ENCODE peak calls at places on chromosome 12, in nine cellular contexts. G is neural progenitor cell; M is ecto neural progenitor cell; T is prostate gland; J is left ventricle myocardium inferior; Q is B cell; P is CD4-positive, CD25-positive, alpha-beta regulatory T cell; W is foreskin keratinocyte; S is HFF-Myc. B is an unnamed sample.

GRCh38 chr12:953776-954175 is 4.3 kb upstream of the RAD52 start:
- DNase-seq in G (no peak), M (no peak), T (no peak), J (no peak), Q (no peak), P (peak), W (peak), S (no peak), B (no peak)

GRCh38 chr12:123237646-123238329 is 4.6 kb downstream of the MTRFR start:
- DNase-seq in G (peak), M (no peak), T (peak), J (peak), Q (peak), P (peak), W (peak), S (no peak), B (peak)

GRCh38 chr12:12534134-12534866 is 28.4 kb downstream of the DUSP16 start:
- DNase-seq in G (peak), M (no peak), T (no peak), J (no peak), Q (no peak), P (no peak), W (no peak), S (no peak), B (no peak)

GRCh38 chr12:68483592-68484373 is 126.9 kb upstream of the RAP1B start:
- DNase-seq in G (no peak), M (no peak), T (no peak), J (no peak), Q (no peak), P (peak), W (peak), S (no peak), B (no peak)

GRCh38 chr12:58309806-58310205 is 368.4 kb downstream of the ATP23 start:
- DNase-seq in G (no peak), M (no peak), T (no peak), J (no peak), Q (no peak), P (no peak), W (peak), S (no peak), B (no peak)

GRCh38 chr12:22480016-22480415 is 64.3 kb downstream of the C2CD5 start:
- DNase-seq in G (no peak), M (no peak), T (no peak), J (no peak), Q (no peak), P (no peak), W (no peak), S (no peak), B (no peak)

GRCh38 chr12:95212576-95212975 is 4.7 kb downstream of the FGD6 start:
- DNase-seq in G (no peak), M (no peak), T (no peak), J (no peak), Q (no peak), P (no peak), W (peak), S (no peak), B (no peak)

GRCh38 chr12:85836716-85837100 is 499 bp upstream of the RASSF9 start:
- DNase-seq in G (no peak), M (no peak), T (no peak), J (no peak), Q (no peak), P (no peak), W (no peak), S (no peak), B (no peak)

GRCh38 chr12:132129007-132129406 is 15.1 kb downstream of the DDX51 start:
- DNase-seq in G (no peak), M (no peak), T (no peak), J (no peak), Q (no peak), P (no peak), W (no peak), S (no peak), B (no peak)

GRCh38 chr12:52234226-52234810 is 1.3 kb downstream of the KRT7 start:
- DNase-seq in G (no peak), M (no peak), T (no peak), J (no peak), Q (no peak), P (no peak), W (no peak), S (no peak), B (no peak)

GRCh38 chr12:89859513-89860220 is 151.0 kb upstream of the ATP2B1 start:
- DNase-seq in G (no peak), M (no peak), T (no peak), J (no peak), Q (no peak), P (no peak), W (no peak), S (no peak), B (no peak)

GRCh38 chr12:84624601-84625000 is 288.0 kb downstream of the SLC6A15 start:
- DNase-seq in G (no peak), M (no peak), T (no peak), J (no peak), Q (no peak), P (no peak), W (no peak), S (no peak), B (no peak)

GRCh38 chr12:4273651-4274395 is at the start of gene CCND2:
- DNase-seq in G (peak), M (peak), T (peak), J (peak), Q (peak), P (peak), W (peak), S (no peak), B (peak)

GRCh38 chr12:51482808-51483532 is 58.3 kb downstream of the SLC4A8 start:
- DNase-seq in G (no peak), M (no peak), T (no peak), J (no peak), Q (no peak), P (peak), W (no peak), S (no peak), B (no peak)

GRCh38 chr12:26275313-26276257 is 80.2 kb downstream of the SSPN start:
- DNase-seq in G (no peak), M (no peak), T (no peak), J (no peak), Q (no peak), P (no peak), W (no peak), S (no peak), B (no peak)

GRCh38 chr12:94269316-94269999 is 121.1 kb downstream of the PLXNC1 start:
- DNase-seq in G (no peak), M (no peak), T (no peak), J (no peak), Q (no peak), P (no peak), W (no peak), S (no peak), B (no peak)

GRCh38 chr12:67501362-67501761 is 147.2 kb upstream of the DYRK2 start:
- DNase-seq in G (no peak), M (no peak), T (no peak), J (no peak), Q (no peak), P (peak), W (no peak), S (no peak), B (no peak)

GRCh38 chr12:58441483-58441882 is 478.8 kb downstream of the LRIG3 start:
- DNase-seq in G (no peak), M (no peak), T (no peak), J (no peak), Q (no peak), P (no peak), W (no peak), S (no peak), B (no peak)

GRCh38 chr12:24527102-24527501 is 421.8 kb downstream of the BCAT1 start:
- DNase-seq in G (no peak), M (no peak), T (no peak), J (no peak), Q (no peak), P (no peak), W (no peak), S (no peak), B (no peak)

GRCh38 chr12:28130625-28131598 is 59.3 kb upstream of the CCDC91 start:
- DNase-seq in G (no peak), M (no peak), T (no peak), J (peak), Q (no peak), P (peak), W (peak), S (peak), B (no peak)

GRCh38 chr12:124865728-124866127 is 2.1 kb upstream of the SCARB1 start:
- DNase-seq in G (no peak), M (no peak), T (no peak), J (no peak), Q (no peak), P (no peak), W (no peak), S (no peak), B (no peak)

GRCh38 chr12:68078737-68079136 is 80.8 kb downstream of the IFNG start:
- DNase-seq in G (no peak), M (no peak), T (no peak), J (no peak), Q (no peak), P (no peak), W (no peak), S (no peak), B (no peak)

GRCh38 chr12:28603801-28604200 is 413.5 kb downstream of the CCDC91 start:
- DNase-seq in G (no peak), M (no peak), T (no peak), J (no peak), Q (no peak), P (no peak), W (no peak), S (no peak), B (no peak)

GRCh38 chr12:82099216-82099615 is 259.0 kb downstream of the CCDC59 start:
- DNase-seq in G (no peak), M (no peak), T (no peak), J (no peak), Q (no peak), P (no peak), W (peak), S (no peak), B (no peak)

GRCh38 chr12:65204886-65205525 is 35.6 kb downstream of the LEMD3 start:
- DNase-seq in G (no peak), M (no peak), T (no peak), J (no peak), Q (no peak), P (no peak), W (no peak), S (no peak), B (no peak)

GRCh38 chr12:123354600-123354999 is 10.0 kb downstream of the SBNO1 start:
- DNase-seq in G (no peak), M (no peak), T (no peak), J (no peak), Q (no peak), P (no peak), W (no peak), S (no peak), B (no peak)

GRCh38 chr12:112686373-112686772 is 105.2 kb upstream of the RPH3A start:
- DNase-seq in G (no peak), M (no peak), T (no peak), J (no peak), Q (no peak), P (no peak), W (peak), S (peak), B (no peak)

GRCh38 chr12:740921-741320 is 11.5 kb upstream of the WNK1 start:
- DNase-seq in G (no peak), M (no peak), T (no peak), J (no peak), Q (no peak), P (no peak), W (no peak), S (no peak), B (no peak)

GRCh38 chr12:124352839-124353238 is 57.9 kb downstream of the RFLNA start:
- DNase-seq in G (no peak), M (no peak), T (peak), J (peak), Q (no peak), P (no peak), W (no peak), S (peak), B (no peak)

GRCh38 chr12:123916729-123917128 is 55.9 kb downstream of the CCDC92 start:
- DNase-seq in G (no peak), M (no peak), T (no peak), J (no peak), Q (no peak), P (peak), W (peak), S (peak), B (no peak)

GRCh38 chr12:60391791-60392190 is 796.0 kb downstream of the SLC16A7 start:
- DNase-seq in G (no peak), M (no peak), T (no peak), J (no peak), Q (no peak), P (no peak), W (no peak), S (no peak), B (no peak)

GRCh38 chr12:8816448-8816847 is 6.0 kb upstream of the A2ML1 start:
- DNase-seq in G (no peak), M (no peak), T (no peak), J (no peak), Q (no peak), P (no peak), W (no peak), S (no peak), B (no peak)

GRCh38 chr12:20523658-20524057 is 155.3 kb downstream of the PDE3A start:
- DNase-seq in G (no peak), M (no peak), T (no peak), J (no peak), Q (no peak), P (no peak), W (no peak), S (no peak), B (no peak)

GRCh38 chr12:18556081-18556645 is 181.6 kb downstream of the PLCZ1 start:
- DNase-seq in G (no peak), M (no peak), T (no peak), J (no peak), Q (no peak), P (no peak), W (peak), S (no peak), B (no peak)